ENCODE peak calls at places on chromosomes 2 and 18, in four cellular contexts. One of them, this sample, is unnamed.

GRCh38 chr18:78228974-78229373 is 750.6 kb upstream of the SALL3 start:
- DNase-seq in left ventricle myocardium inferior: no peak
- DNase-seq in HCT116: no peak
- DNase-seq in epithelial cell of esophagus: no peak
- DNase-seq in this sample: no peak

GRCh38 chr2:20353597-20353996 is 3.0 kb upstream of the PUM2 start:
- DNase-seq in left ventricle myocardium inferior: no peak
- DNase-seq in HCT116: no peak
- DNase-seq in epithelial cell of esophagus: peak
- DNase-seq in this sample: peak

GRCh38 chr2:74944987-74945782 is 13.3 kb upstream of the POLE4 start:
- DNase-seq in left ventricle myocardium inferior: no peak
- DNase-seq in HCT116: no peak
- DNase-seq in epithelial cell of esophagus: no peak
- DNase-seq in this sample: no peak

GRCh38 chr18:58417752-58418151 is 211.1 kb downstream of the ALPK2 start:
- DNase-seq in left ventricle myocardium inferior: no peak
- DNase-seq in HCT116: no peak
- DNase-seq in epithelial cell of esophagus: peak
- DNase-seq in this sample: peak

GRCh38 chr2:64024259-64024949 is 5.2 kb upstream of the VPS54 start:
- DNase-seq in left ventricle myocardium inferior: no peak
- DNase-seq in HCT116: no peak
- DNase-seq in epithelial cell of esophagus: no peak
- DNase-seq in this sample: no peak

GRCh38 chr18:41761329-41762028 is 193.6 kb upstream of the PIK3C3 start:
- DNase-seq in left ventricle myocardium inferior: no peak
- DNase-seq in HCT116: no peak
- DNase-seq in epithelial cell of esophagus: peak
- DNase-seq in this sample: peak

GRCh38 chr18:59123588-59124369 is 15.9 kb upstream of the SEC11C start:
- DNase-seq in left ventricle myocardium inferior: no peak
- DNase-seq in HCT116: no peak
- DNase-seq in epithelial cell of esophagus: peak
- DNase-seq in this sample: peak

GRCh38 chr2:72109291-72109690 is 38.4 kb downstream of the CYP26B1 start:
- DNase-seq in left ventricle myocardium inferior: no peak
- DNase-seq in HCT116: no peak
- DNase-seq in epithelial cell of esophagus: peak
- DNase-seq in this sample: no peak

GRCh38 chr18:3468833-3469232 is 18.9 kb downstream of the TGIF1 start:
- DNase-seq in left ventricle myocardium inferior: no peak
- DNase-seq in HCT116: no peak
- DNase-seq in epithelial cell of esophagus: no peak
- DNase-seq in this sample: no peak

GRCh38 chr2:181680055-181680936 is at the start of gene NEUROD1:
- DNase-seq in left ventricle myocardium inferior: no peak
- DNase-seq in HCT116: no peak
- DNase-seq in epithelial cell of esophagus: no peak
- DNase-seq in this sample: no peak

GRCh38 chr2:46814160-46814559 is 101.4 kb downstream of the MCFD2 start:
- DNase-seq in left ventricle myocardium inferior: peak
- DNase-seq in HCT116: no peak
- DNase-seq in epithelial cell of esophagus: no peak
- DNase-seq in this sample: no peak

GRCh38 chr2:113391073-113391472 is 46.4 kb upstream of the ZNG1B start:
- DNase-seq in left ventricle myocardium inferior: no peak
- DNase-seq in HCT116: no peak
- DNase-seq in epithelial cell of esophagus: no peak
- DNase-seq in this sample: no peak

GRCh38 chr2:60539177-60539576 is 14.3 kb downstream of the BCL11A start:
- DNase-seq in left ventricle myocardium inferior: no peak
- DNase-seq in HCT116: no peak
- DNase-seq in epithelial cell of esophagus: no peak
- DNase-seq in this sample: no peak

GRCh38 chr2:25825238-25825637 is 53.0 kb downstream of the ASXL2 start:
- DNase-seq in left ventricle myocardium inferior: no peak
- DNase-seq in HCT116: no peak
- DNase-seq in epithelial cell of esophagus: peak
- DNase-seq in this sample: peak

GRCh38 chr18:48767090-48767670 is 183.6 kb downstream of the SMAD7 start:
- DNase-seq in left ventricle myocardium inferior: no peak
- DNase-seq in HCT116: no peak
- DNase-seq in epithelial cell of esophagus: no peak
- DNase-seq in this sample: no peak

DNA sequence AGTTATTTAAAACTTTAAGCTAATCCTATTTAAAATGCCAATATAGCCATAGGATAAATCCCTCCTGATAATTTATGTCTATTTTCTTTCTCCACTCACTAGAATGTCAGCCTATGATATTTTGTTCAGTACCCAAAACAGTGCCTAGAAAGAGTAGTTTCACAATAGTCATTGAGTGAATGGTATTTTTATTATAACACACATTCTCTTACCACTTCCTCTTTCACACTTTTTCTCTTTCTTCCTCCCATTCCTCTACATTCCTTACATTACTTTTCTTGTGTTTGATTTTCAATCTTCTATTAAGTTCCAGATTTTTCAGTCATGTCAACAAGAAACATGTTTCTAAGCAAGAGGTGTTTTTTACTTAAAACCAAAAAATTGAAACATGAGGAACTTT is 327.6 kb upstream of the UBE2E3 start:
- DNase-seq in left ventricle myocardium inferior: no peak
- DNase-seq in HCT116: no peak
- DNase-seq in epithelial cell of esophagus: no peak
- DNase-seq in this sample: no peak
- TF ChIP-seq CTCF in left ventricle myocardium inferior: no peak
- TF ChIP-seq CTCF in HCT116: no peak
- TF ChIP-seq CTCF in epithelial cell of esophagus: no peak
- TF ChIP-seq CTCF in this sample: no peak

GRCh38 chr2:136057802-136058140 is 60.2 kb downstream of the CXCR4 start:
- DNase-seq in left ventricle myocardium inferior: no peak
- DNase-seq in HCT116: no peak
- DNase-seq in epithelial cell of esophagus: no peak
- DNase-seq in this sample: no peak
- TF ChIP-seq CTCF in left ventricle myocardium inferior: no peak
- TF ChIP-seq CTCF in HCT116: no peak
- TF ChIP-seq CTCF in epithelial cell of esophagus: no peak
- TF ChIP-seq CTCF in this sample: no peak

GRCh38 chr2:241289597-241289996 is 25.9 kb downstream of the HDLBP start:
- DNase-seq in left ventricle myocardium inferior: no peak
- DNase-seq in HCT116: no peak
- DNase-seq in epithelial cell of esophagus: no peak
- DNase-seq in this sample: no peak
- TF ChIP-seq CTCF in left ventricle myocardium inferior: no peak
- TF ChIP-seq CTCF in HCT116: no peak
- TF ChIP-seq CTCF in epithelial cell of esophagus: no peak
- TF ChIP-seq CTCF in this sample: no peak

DNA sequence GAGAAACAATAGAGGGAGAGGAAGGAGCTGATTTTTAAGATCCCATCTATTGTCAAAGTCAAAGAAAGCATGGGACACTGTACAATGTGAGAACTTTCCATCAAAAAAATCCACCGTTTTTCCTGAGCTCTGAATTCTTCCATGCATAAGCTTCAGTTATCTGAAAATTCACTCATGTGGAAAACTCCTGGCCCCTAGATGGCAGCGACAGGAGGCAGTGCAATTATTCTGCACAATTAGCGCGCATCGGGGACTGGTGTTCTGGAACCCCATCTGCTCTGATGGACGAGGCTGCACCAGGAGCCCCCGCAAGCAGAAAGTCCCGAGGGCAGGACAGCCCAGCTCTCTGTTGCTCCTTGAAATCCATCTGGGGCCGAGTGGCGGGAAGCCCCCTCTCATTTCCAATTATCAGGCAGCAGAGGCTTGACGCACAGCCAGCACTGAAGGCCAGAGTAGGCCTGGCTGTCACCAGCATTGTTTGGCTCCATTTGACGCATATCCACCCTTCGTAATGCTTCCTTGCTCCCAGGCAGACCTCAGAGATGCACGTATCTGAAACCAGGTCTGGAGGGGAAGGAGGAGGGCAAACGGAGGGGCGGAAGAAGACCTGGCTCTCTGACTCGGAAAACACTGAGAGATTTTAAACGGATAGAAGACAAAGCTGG is 70.0 kb downstream of the TNS1 start:
- DNase-seq in left ventricle myocardium inferior: peak
- DNase-seq in HCT116: no peak
- DNase-seq in epithelial cell of esophagus: no peak
- DNase-seq in this sample: no peak
- TF ChIP-seq CTCF in left ventricle myocardium inferior: peak
- TF ChIP-seq CTCF in HCT116: peak
- TF ChIP-seq CTCF in epithelial cell of esophagus: peak
- TF ChIP-seq CTCF in this sample: no peak

DNA sequence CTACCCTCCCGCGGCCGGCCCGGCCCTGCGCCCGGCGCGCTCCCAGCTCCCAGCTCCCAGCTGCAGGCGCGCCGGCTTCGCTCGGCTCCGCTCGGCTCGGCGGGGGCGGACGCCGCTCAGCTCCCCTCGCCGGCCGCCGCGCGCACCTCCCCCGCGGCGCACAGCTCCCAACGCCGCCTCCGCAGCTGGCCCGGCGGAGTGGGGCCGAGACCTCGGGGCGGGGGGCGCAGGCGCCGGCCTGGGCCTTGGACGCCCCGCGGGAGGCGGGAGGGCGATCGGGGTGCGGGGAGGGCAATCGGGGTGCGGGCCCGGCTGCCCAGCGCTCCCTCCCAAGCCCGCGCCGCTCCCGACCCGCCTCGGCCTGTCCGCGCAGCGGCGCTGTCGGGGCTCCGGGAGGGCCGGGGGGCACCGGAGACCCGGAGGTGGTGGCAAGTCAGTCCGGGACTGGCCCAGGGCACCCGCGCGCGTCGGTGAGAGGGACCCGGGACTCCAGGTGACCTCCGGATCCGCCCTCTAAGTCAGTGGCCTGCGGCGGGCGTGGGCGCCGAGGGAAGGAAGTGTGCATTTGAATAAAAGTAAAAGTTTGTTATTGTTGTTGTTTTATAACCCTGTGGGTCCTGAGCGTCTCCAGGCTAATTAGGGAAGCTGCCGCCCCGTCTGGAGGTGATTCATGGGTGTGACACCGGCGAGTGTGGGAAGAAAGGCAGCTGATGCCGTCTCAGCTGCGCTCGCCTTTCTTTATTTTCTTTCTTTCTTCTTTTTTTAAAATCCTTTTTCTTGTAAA is at the start of gene CRACDL:
- DNase-seq in left ventricle myocardium inferior: no peak
- DNase-seq in HCT116: no peak
- DNase-seq in epithelial cell of esophagus: peak
- DNase-seq in this sample: peak
- TF ChIP-seq CTCF in left ventricle myocardium inferior: no peak
- TF ChIP-seq CTCF in HCT116: peak
- TF ChIP-seq CTCF in epithelial cell of esophagus: no peak
- TF ChIP-seq CTCF in this sample: peak

DNA sequence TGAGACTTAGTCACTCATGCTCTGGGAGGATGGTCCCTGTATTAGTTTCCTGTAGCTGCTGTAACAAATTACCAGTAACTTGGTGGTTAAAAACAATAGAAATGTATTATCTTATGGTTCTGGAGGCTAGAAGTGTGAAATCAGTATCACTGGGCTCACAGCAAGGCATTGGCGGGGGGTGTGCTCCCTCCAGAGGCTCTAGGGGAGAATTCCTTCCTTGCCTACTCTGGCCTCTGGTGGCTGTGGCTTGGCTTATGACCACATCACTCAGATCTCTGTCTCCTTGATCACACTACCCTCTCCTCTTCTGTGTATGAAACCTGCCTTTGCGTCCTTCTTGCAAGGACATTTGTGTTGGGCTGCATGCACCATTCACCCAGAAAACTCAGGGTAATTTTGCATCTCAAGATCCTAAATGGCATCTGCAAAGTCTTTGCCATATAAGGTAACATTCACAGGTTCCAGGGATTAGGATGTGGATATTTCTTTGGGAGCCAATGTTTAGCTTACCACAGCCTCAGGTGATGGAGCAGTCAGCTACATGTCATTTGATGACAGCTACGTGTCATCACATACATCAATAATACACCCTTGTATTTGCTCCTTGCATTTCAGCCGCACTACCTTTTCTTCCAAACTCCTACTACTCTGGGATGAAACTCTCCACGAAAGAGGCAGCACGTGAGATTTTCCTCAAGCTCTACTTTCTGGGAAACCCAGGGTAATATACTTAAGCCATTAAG is 49.6 kb upstream of the POU3F3 start:
- DNase-seq in left ventricle myocardium inferior: no peak
- DNase-seq in HCT116: no peak
- DNase-seq in epithelial cell of esophagus: no peak
- DNase-seq in this sample: no peak
- TF ChIP-seq CTCF in left ventricle myocardium inferior: no peak
- TF ChIP-seq CTCF in HCT116: no peak
- TF ChIP-seq CTCF in epithelial cell of esophagus: no peak
- TF ChIP-seq CTCF in this sample: peak

GRCh38 chr2:206502729-206503128 is 59.4 kb downstream of the ADAM23 start:
- DNase-seq in left ventricle myocardium inferior: no peak
- DNase-seq in HCT116: no peak
- DNase-seq in epithelial cell of esophagus: no peak
- DNase-seq in this sample: no peak
- TF ChIP-seq CTCF in left ventricle myocardium inferior: no peak
- TF ChIP-seq CTCF in HCT116: no peak
- TF ChIP-seq CTCF in epithelial cell of esophagus: no peak
- TF ChIP-seq CTCF in this sample: no peak

GRCh38 chr18:50817898-50818250 is 1.9 kb downstream of the MRO start:
- DNase-seq in left ventricle myocardium inferior: no peak
- DNase-seq in HCT116: no peak
- DNase-seq in epithelial cell of esophagus: no peak
- DNase-seq in this sample: peak

GRCh38 chr18:50819727-50820378 is at the start of gene MRO:
- DNase-seq in left ventricle myocardium inferior: peak
- DNase-seq in HCT116: no peak
- DNase-seq in epithelial cell of esophagus: peak
- DNase-seq in this sample: peak

GRCh38 chr18:50816767-50817166 is 3.0 kb downstream of the MRO start:
- DNase-seq in left ventricle myocardium inferior: no peak
- DNase-seq in HCT116: no peak
- DNase-seq in epithelial cell of esophagus: no peak
- DNase-seq in this sample: no peak

GRCh38 chr18:50820901-50821520 is 1.2 kb upstream of the MRO start:
- DNase-seq in left ventricle myocardium inferior: no peak
- DNase-seq in HCT116: no peak
- DNase-seq in epithelial cell of esophagus: no peak
- DNase-seq in this sample: no peak

GRCh38 chr18:50819027-50819726 is 639 bp downstream of the MRO start:
- DNase-seq in left ventricle myocardium inferior: peak
- DNase-seq in HCT116: no peak
- DNase-seq in epithelial cell of esophagus: peak
- DNase-seq in this sample: peak
- TF ChIP-seq CTCF in left ventricle myocardium inferior: no peak
- TF ChIP-seq CTCF in HCT116: peak
- TF ChIP-seq CTCF in epithelial cell of esophagus: no peak
- TF ChIP-seq CTCF in this sample: no peak

This sample was measured in MCF 10A.